ENCODE peak calls at places on chromosomes 4 and X, in nine cellular contexts. N, X, A, F, E, R, T, Z and P are unnamed samples. For H3K4me1, the result is how much of the 10 kb centered on the place peaks cover.

GRCh38 chr4:62618042-62618441 is 1417.9 kb downstream of the ADGRL3 start:
- DNase-seq in N (no peak), X (no peak), A (no peak), F (no peak), E (no peak), R (no peak), T (no peak), Z (no peak), P (no peak)

GRCh38 chrX:67604979-67605703 is 61.3 kb downstream of the AR start:
- DNase-seq in N (no peak), X (no peak), A (no peak), F (no peak), E (no peak), R (no peak), T (no peak), Z (peak), P (no peak)

GRCh38 chr4:160026720-160027119 is 923.8 kb downstream of the RAPGEF2 start:
- DNase-seq in N (no peak), X (no peak), A (no peak), F (no peak), E (no peak), R (no peak), T (no peak), Z (no peak), P (no peak)

GRCh38 chr4:122898370-122899150 is 23.8 kb downstream of the NUDT6 start:
- DNase-seq in N (peak), X (no peak), A (no peak), F (no peak), E (no peak), R (no peak), T (no peak), Z (peak), P (no peak)

GRCh38 chr4:173171098-173171497 is 2.5 kb downstream of the GALNT7 start:
- DNase-seq in N (no peak), X (no peak), A (no peak), F (no peak), E (no peak), R (no peak), T (no peak), Z (peak), P (no peak)

GRCh38 chr4:40718571-40718970 is 31.2 kb upstream of the NSUN7 start:
- DNase-seq in N (no peak), X (no peak), A (no peak), F (no peak), E (no peak), R (no peak), T (no peak), Z (no peak), P (no peak)

GRCh38 chr4:40205259-40206198 is 8.7 kb downstream of the RHOH start:
- DNase-seq in N (no peak), X (no peak), A (no peak), F (no peak), E (no peak), R (no peak), T (no peak), Z (no peak), P (no peak)

GRCh38 chrX:66638591-66639500 is at the start of gene EDA2R:
- DNase-seq in N (peak), X (no peak), A (no peak), F (peak), E (no peak), R (peak), T (peak), Z (peak), P (no peak)

GRCh38 chr4:8182858-8183725 is 16.0 kb upstream of the SH3TC1 start:
- DNase-seq in N (peak), X (peak), A (peak), F (peak), E (peak), R (peak), T (peak), Z (peak), P (peak)

GRCh38 chr4:791866-792630 is 33.9 kb downstream of the CPLX1 start:
- DNase-seq in N (no peak), X (peak), A (no peak), F (peak), E (no peak), R (no peak), T (peak), Z (no peak), P (no peak)

GRCh38 chr4:180057891-180058643 is 2185.1 kb upstream of the TENM3 start:
- DNase-seq in N (no peak), X (peak), A (peak), F (no peak), E (no peak), R (no peak), T (peak), Z (peak), P (peak)

GRCh38 chrX:149527705-149528104 is 13.1 kb upstream of the EOLA1 start:
- DNase-seq in N (no peak), X (no peak), A (no peak), F (no peak), E (no peak), R (no peak), T (no peak), Z (no peak), P (no peak)

GRCh38 chr4:36244257-36245084 is at the start of gene ARAP2:
- DNase-seq in N (peak), X (peak), A (peak), F (peak), E (peak), R (peak), T (peak), Z (peak), P (peak)

GRCh38 chrX:123869488-123869887 is 9.6 kb downstream of the XIAP start:
- DNase-seq in N (no peak), X (no peak), A (no peak), F (no peak), E (no peak), R (no peak), T (no peak), Z (peak), P (no peak)

GRCh38 chrX:55057691-55058249 is 17.1 kb upstream of the PAGE2B start:
- DNase-seq in N (peak), X (no peak), A (no peak), F (no peak), E (no peak), R (peak), T (no peak), Z (peak), P (no peak)

GRCh38 chr4:110196206-110196870 is 2.1 kb downstream of the ELOVL6 start:
- DNase-seq in N (peak), X (peak), A (peak), F (peak), E (peak), R (peak), T (peak), Z (peak), P (peak)

GRCh38 chr4:38160487-38161207 is 200.4 kb downstream of the PTTG2 start:
- DNase-seq in N (peak), X (no peak), A (no peak), F (peak), E (no peak), R (no peak), T (no peak), Z (peak), P (no peak)

GRCh38 chr4:8267077-8267476 is 2.5 kb upstream of the HTRA3 start:
- DNase-seq in N (peak), X (no peak), A (peak), F (peak), E (peak), R (peak), T (peak), Z (peak), P (peak)

GRCh38 chr4:177632481-177632880 is 190.2 kb upstream of the AGA start:
- DNase-seq in N (no peak), X (no peak), A (no peak), F (no peak), E (no peak), R (no peak), T (no peak), Z (no peak), P (no peak)

GRCh38 chr4:5010984-5011383 is 8.3 kb downstream of the CYTL1 start:
- DNase-seq in N (no peak), X (no peak), A (no peak), F (no peak), E (no peak), R (no peak), T (no peak), Z (no peak), P (no peak)

GRCh38 chr4:15034071-15034764 is 31.9 kb downstream of the CPEB2 start:
- DNase-seq in N (no peak), X (no peak), A (no peak), F (no peak), E (no peak), R (peak), T (no peak), Z (no peak), P (no peak)

GRCh38 chrX:115576676-115577075 is 15.7 kb downstream of the PLS3 start:
- DNase-seq in N (no peak), X (no peak), A (no peak), F (no peak), E (no peak), R (no peak), T (no peak), Z (no peak), P (no peak)

GRCh38 chrX:65607070-65607742 is 60.2 kb upstream of the MSN start:
- DNase-seq in N (no peak), X (no peak), A (no peak), F (no peak), E (no peak), R (no peak), T (no peak), Z (peak), P (no peak)

GRCh38 chr4:23266401-23266800 is 573.7 kb downstream of the GBA3 start:
- DNase-seq in N (no peak), X (no peak), A (no peak), F (no peak), E (no peak), R (no peak), T (no peak), Z (no peak), P (no peak)

GRCh38 chr4:123209436-123209835 is 187.2 kb upstream of the SPRY1 start:
- DNase-seq in N (no peak), X (peak), A (no peak), F (no peak), E (no peak), R (no peak), T (no peak), Z (no peak), P (no peak)

GRCh38 chr4:110275871-110276270 is 77.5 kb upstream of the ELOVL6 start:
- DNase-seq in N (no peak), X (no peak), A (no peak), F (no peak), E (no peak), R (no peak), T (no peak), Z (peak), P (no peak)

GRCh38 chr4:3312362-3312761 is 19.5 kb downstream of the RGS12 start:
- DNase-seq in N (no peak), X (no peak), A (no peak), F (no peak), E (no peak), R (no peak), T (no peak), Z (no peak), P (peak)

GRCh38 chr4:168879178-168879577 is 130.9 kb downstream of the CBR4 start:
- DNase-seq in N (no peak), X (no peak), A (no peak), F (no peak), E (no peak), R (no peak), T (no peak), Z (no peak), P (no peak)

GRCh38 chr4:109072595-109072994 is 229.9 kb downstream of the COL25A1 start:
- DNase-seq in N (peak), X (no peak), A (no peak), F (no peak), E (no peak), R (no peak), T (no peak), Z (peak), P (no peak)

GRCh38 chr4:86948276-86948675 is 13.5 kb downstream of the AFF1 start:
- DNase-seq in N (no peak), X (no peak), A (no peak), F (no peak), E (no peak), R (no peak), T (no peak), Z (no peak), P (no peak)

GRCh38 chr4:55397521-55398321 is 2.0 kb downstream of the TMEM165 start:
- DNase-seq in N (no peak), X (no peak), A (no peak), F (no peak), E (no peak), R (no peak), T (no peak), Z (peak), P (no peak)

GRCh38 chr4:161680146-161680545 is 483.7 kb downstream of the FSTL5 start:
- DNase-seq in N (no peak), X (no peak), A (no peak), F (no peak), E (no peak), R (no peak), T (no peak), Z (no peak), P (no peak)

GRCh38 chr4:1579834-1580686 is 104.1 kb downstream of the FAM53A start:
- DNase-seq in N (peak), X (peak), A (peak), F (peak), E (peak), R (peak), T (peak), Z (no peak), P (peak)

DNA sequence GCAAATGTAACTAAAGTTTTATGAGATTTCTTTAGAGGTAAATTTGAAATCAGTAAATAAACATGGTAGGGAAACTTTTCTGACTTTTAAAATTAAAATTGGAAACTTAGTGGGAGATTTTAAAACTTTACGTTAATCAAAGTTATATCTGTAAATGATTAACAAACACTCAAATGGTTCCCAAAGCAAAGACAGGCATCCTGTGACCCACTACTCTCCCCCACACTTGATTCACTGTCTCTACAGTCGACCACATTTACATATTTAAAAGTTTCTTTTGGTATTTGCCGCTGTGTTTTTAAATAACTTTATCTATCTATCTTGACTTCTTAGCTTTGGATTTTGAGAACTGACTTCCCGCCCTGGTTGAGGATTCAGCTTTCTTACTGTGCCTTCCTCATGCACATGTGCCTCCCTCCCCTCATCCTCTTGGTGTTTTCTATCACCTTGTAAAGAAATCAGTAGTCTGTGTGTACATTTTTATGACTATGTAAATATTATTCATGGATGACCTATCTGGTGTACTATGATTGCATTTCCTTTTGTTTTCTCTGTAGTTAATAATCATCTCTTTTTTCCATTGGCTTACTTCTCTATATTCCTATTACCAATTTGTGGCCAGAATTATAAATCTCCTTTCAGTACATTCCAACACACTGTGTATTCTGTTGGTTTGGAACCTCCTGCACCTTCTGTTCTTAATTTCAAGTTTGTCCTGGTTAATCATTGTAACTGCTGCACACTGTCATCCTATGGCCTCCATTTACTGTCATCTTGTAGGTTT is 72.6 kb downstream of the WWC2 start:
- DNase-seq in N (no peak), X (no peak), A (no peak), F (no peak), E (no peak), R (no peak), T (no peak), Z (no peak), P (no peak)
- H3K4me1 ChIP-seq in N (under half), X (under half), A (under half), F (under half), E (half or more), R (half or more), T (half or more), Z (under half), P (under half)

GRCh38 chr4:119138046-119138445 is 2.4 kb downstream of the MYOZ2 start:
- DNase-seq in N (no peak), X (no peak), A (no peak), F (no peak), E (no peak), R (no peak), T (no peak), Z (no peak), P (no peak)

GRCh38 chr4:119139316-119139715 is 3.7 kb downstream of the MYOZ2 start:
- DNase-seq in N (no peak), X (no peak), A (no peak), F (no peak), E (no peak), R (no peak), T (no peak), Z (peak), P (no peak)

GRCh38 chr4:119139822-119140252 is 4.2 kb downstream of the MYOZ2 start:
- DNase-seq in N (no peak), X (no peak), A (no peak), F (no peak), E (no peak), R (no peak), T (no peak), Z (no peak), P (no peak)

DNA sequence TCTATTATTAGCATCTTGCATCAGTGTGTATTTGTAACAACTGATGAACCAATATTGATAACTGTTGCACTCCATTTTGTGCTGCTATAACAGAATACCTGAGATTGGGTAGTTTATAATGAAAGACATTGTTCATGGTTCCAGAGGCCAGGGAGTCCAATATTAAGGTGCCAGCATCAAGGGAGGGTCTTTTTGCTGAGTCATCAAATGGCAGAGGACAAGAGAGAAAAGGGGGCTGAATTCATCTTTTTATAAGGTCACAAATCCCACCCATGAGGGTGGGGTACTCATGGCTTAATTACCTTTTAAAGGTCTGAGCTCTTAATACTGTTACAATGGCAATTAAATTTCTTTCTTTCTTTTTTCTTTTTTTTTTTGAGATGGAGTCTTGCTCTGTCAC is 7.2 kb downstream of the MYOZ2 start:
- DNase-seq in N (no peak), X (no peak), A (no peak), F (no peak), E (no peak), R (no peak), T (no peak), Z (no peak), P (no peak)
- TF ChIP-seq CTCF in N (no peak), X (no peak), A (no peak), F (no peak), E (no peak), R (no peak), T (no peak), Z (no peak), P (no peak)

GRCh38 chr4:82371398-82371972 is 2.3 kb downstream of the HNRNPD start:
- DNase-seq in N (no peak), X (no peak), A (no peak), F (no peak), E (no peak), R (no peak), T (no peak), Z (peak), P (no peak)
- H3K4me1 ChIP-seq in N (half or more), X (under half), A (half or more), F (under half), E (half or more), R (half or more), T (half or more), Z (under half), P (half or more)

DNA sequence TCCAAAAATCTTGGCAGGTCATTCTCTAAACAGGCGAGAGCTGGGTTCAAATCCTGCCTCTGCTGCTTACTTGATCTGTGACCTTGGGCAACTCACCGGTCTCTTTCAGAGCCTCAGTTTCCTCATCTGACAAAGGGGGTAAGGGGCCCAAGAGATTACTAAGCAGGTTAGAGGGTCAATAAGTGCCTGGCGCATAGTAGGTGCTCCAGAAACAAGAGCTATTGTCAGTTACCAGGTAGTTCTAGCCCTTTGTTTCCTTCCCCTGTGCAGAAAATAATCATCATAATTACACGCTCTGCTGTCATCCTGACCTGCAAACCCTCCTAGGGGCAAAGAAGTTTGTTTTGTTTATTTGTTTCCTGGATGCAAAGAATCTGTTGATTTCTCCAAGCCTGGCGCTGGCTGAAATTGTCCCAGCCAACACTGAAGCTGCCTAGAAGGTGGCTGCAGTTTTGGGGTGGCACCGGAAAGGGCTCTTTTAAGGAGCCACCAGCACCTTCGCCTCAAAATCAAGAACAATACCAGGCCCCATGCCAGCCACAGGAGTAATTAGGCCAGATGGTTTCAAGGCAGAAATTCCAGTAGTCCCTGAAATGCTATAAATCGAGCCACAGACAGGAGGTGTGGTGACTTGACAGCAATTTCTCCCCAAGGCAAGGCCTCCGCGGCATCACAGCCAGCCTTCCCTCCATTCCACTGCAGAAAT is 10.2 kb upstream of the KIAA0232 start:
- DNase-seq in N (no peak), X (no peak), A (peak), F (no peak), E (no peak), R (no peak), T (no peak), Z (no peak), P (no peak)
- TF ChIP-seq CTCF in N (no peak), X (no peak), A (no peak), F (no peak), E (no peak), R (no peak), T (no peak), Z (no peak), P (no peak)

GRCh38 chr4:142402156-142402555 is 443.9 kb downstream of the INPP4B start:
- DNase-seq in N (no peak), X (no peak), A (no peak), F (no peak), E (no peak), R (no peak), T (no peak), Z (peak), P (no peak)

GRCh38 chr4:142393127-142393526 is 453.0 kb downstream of the INPP4B start:
- DNase-seq in N (no peak), X (no peak), A (no peak), F (no peak), E (no peak), R (no peak), T (no peak), Z (no peak), P (no peak)

DNA sequence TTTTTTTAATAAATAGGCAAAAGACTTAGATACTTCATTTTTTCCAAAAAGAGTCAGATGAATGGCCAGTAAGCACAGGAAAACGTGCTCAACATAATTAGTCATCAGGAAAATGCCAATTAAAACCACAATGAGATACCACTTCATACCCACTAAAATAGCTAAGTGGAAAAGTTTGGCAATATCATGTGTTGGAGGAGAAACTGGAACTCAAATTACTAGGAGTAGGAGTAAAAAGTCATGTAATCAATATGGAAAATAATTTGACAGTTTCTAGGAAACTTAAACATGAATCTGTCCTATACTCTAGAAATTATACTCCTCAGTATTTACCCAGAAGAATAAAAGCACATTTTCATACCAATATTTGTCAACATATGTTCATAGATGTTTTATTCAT is 449.8 kb downstream of the INPP4B start:
- DNase-seq in N (no peak), X (no peak), A (no peak), F (no peak), E (no peak), R (no peak), T (no peak), Z (peak), P (no peak)
- H3K4me1 ChIP-seq in N (under half), X (under half), A (under half), F (under half), E (under half), R (under half), T (under half), Z (under half), P (under half)